ENCODE peak calls at places on chromosomes 13 and 19, in six cellular contexts. T is NCI-H2081; N is HEK293T; U is stimulated activated CD8-positive, alpha-beta memory T cell treated with anti-CD3 and anti-CD28 coated beads, Interleukin-4, amount 100 ng/mL, for 1 hour; B is T-cell; J is glutamatergic neuron. A is an unnamed sample.

GRCh38 chr13:24045456-24045996 is 115.0 kb upstream of the SPATA13 start:
- DNase-seq in T (no peak), N (no peak), U (no peak), B (no peak), J (no peak), A (no peak)

GRCh38 chr13:32883501-32883900 is 132.7 kb upstream of the KL start:
- DNase-seq in T (peak), N (no peak), U (no peak), B (no peak), J (no peak), A (no peak)

GRCh38 chr13:42720116-42720857 is 61.1 kb upstream of the FAM216B start:
- DNase-seq in T (no peak), N (peak), U (no peak), B (no peak), J (no peak), A (peak)

GRCh38 chr13:71871180-71871754 is 4.3 kb upstream of the DACH1 start:
- DNase-seq in T (no peak), N (no peak), U (no peak), B (no peak), J (no peak), A (no peak)

GRCh38 chr19:30651066-30651465 is 278.9 kb downstream of the ZNF536 start:
- DNase-seq in T (no peak), N (no peak), U (no peak), B (no peak), J (no peak), A (no peak)

GRCh38 chr19:28633223-28634030 is 579.5 kb downstream of the UQCRFS1 start:
- DNase-seq in T (no peak), N (peak), U (peak), B (no peak), J (peak), A (no peak)

GRCh38 chr13:32147193-32147592 is 115.6 kb downstream of the FRY start:
- DNase-seq in T (no peak), N (no peak), U (no peak), B (no peak), J (no peak), A (no peak)

GRCh38 chr19:29550896-29551295 is 25.1 kb downstream of the VSTM2B start:
- DNase-seq in T (no peak), N (no peak), U (no peak), B (no peak), J (no peak), A (no peak)

GRCh38 chr13:79282976-79283375 is 123.1 kb downstream of the RBM26 start:
- DNase-seq in T (no peak), N (no peak), U (no peak), B (no peak), J (no peak), A (no peak)

GRCh38 chr13:27678306-27679040 is 56.8 kb downstream of the POLR1D start:
- DNase-seq in T (no peak), N (no peak), U (no peak), B (no peak), J (no peak), A (no peak)

GRCh38 chr13:40565282-40566148 is 100.9 kb downstream of the FOXO1 start:
- DNase-seq in T (no peak), N (no peak), U (no peak), B (no peak), J (no peak), A (no peak)

GRCh38 chr13:75547917-75548316 is 1.7 kb upstream of the UCHL3 start:
- DNase-seq in T (no peak), N (no peak), U (no peak), B (no peak), J (no peak), A (no peak)

GRCh38 chr19:36605839-36606478 is 846 bp downstream of the ZNF382 start:
- DNase-seq in T (no peak), N (no peak), U (no peak), B (no peak), J (no peak), A (no peak)

GRCh38 chr13:101545521-101545920 is 93.0 kb downstream of the ITGBL1 start:
- DNase-seq in T (no peak), N (no peak), U (no peak), B (no peak), J (no peak), A (no peak)

GRCh38 chr13:25046274-25046984 is 49.5 kb upstream of the PABPC3 start:
- DNase-seq in T (no peak), N (peak), U (no peak), B (no peak), J (peak), A (no peak)